ENCODE peak calls at places on chromosome 6, in five cellular contexts. N is SK-N-SH, H is GM12878, B is HepG2, P is K562. E is an unnamed sample.

GRCh38 chr6:8017276-8017701 is 46.9 kb downstream of the BLOC1S5 start:
- DNase-seq in H (no peak), B (no peak), P (no peak), N (no peak), E (no peak)

GRCh38 chr6:2854394-2854982 is 12.8 kb upstream of the SERPINB1 start:
- DNase-seq in B (no peak), H (no peak), P (no peak), N (no peak), E (no peak)

GRCh38 chr6:44176935-44177509 is 18.4 kb downstream of the CAPN11 start:
- DNase-seq in H (peak), N (no peak), P (no peak), B (no peak), E (no peak)

GRCh38 chr6:3748208-3748701 is 3.3 kb downstream of the PXDC1 start:
- DNase-seq in N (peak), H (no peak), P (peak), B (peak), E (peak)

GRCh38 chr6:71879016-71879415 is 7.3 kb upstream of the RIMS1 start:
- DNase-seq in P (no peak), B (no peak), H (no peak), N (no peak), E (no peak)

GRCh38 chr6:101613556-101613955 is 220.0 kb downstream of the GRIK2 start:
- DNase-seq in N (no peak), P (no peak), H (no peak), B (no peak), E (no peak)

GRCh38 chr6:167564416-167565250 is 239.7 kb downstream of the TTLL2 start:
- DNase-seq in B (no peak), H (no peak), P (no peak), N (no peak), E (no peak)

GRCh38 chr6:31190488-31190887 is 20.0 kb upstream of the POU5F1 start:
- DNase-seq in P (no peak), B (no peak), H (no peak), N (no peak), E (no peak)

GRCh38 chr6:135114355-135115145 is 59.9 kb upstream of the HBS1L start:
- DNase-seq in P (no peak), H (peak), B (no peak), N (no peak), E (no peak)

GRCh38 chr6:16670183-16670582 is 91.1 kb downstream of the ATXN1 start:
- DNase-seq in H (no peak), B (no peak), N (no peak), P (no peak), E (no peak)

GRCh38 chr6:16635810-16636602 is 125.3 kb downstream of the ATXN1 start:
- DNase-seq in H (peak), N (no peak), P (no peak), B (peak), E (no peak)

GRCh38 chr6:110776413-110776812 is 38.9 kb downstream of the CDK19 start:
- DNase-seq in P (no peak), B (no peak), N (no peak), H (no peak), E (no peak)

GRCh38 chr6:111985202-111985731 is 68.6 kb upstream of the CCN6 start:
- DNase-seq in P (no peak), N (no peak), H (no peak), B (no peak), E (no peak)

GRCh38 chr6:33197431-33198048 is 2.9 kb downstream of the RXRB start:
- DNase-seq in N (peak), H (no peak), P (peak), B (peak), E (peak)

GRCh38 chr6:52394251-52394666 is 25.9 kb upstream of the EFHC1 start:
- DNase-seq in N (no peak), P (no peak), H (peak), B (no peak), E (no peak)

GRCh38 chr6:70280462-70280861 is 22.4 kb downstream of the COL9A1 start:
- DNase-seq in H (no peak), P (no peak), B (no peak), N (peak), E (no peak)

GRCh38 chr6:31042801-31043200 is 32.5 kb downstream of the MUC22 start:
- DNase-seq in N (peak), B (peak), P (peak), H (no peak), E (peak)

GRCh38 chr6:143513410-143513809 is 1.9 kb upstream of the FUCA2 start:
- DNase-seq in N (peak), B (peak), H (no peak), P (peak), E (peak)

GRCh38 chr6:165774903-165775608 is 112.0 kb upstream of the PDE10A start:
- DNase-seq in B (peak), P (no peak), N (no peak), H (no peak), E (peak)

GRCh38 chr6:168616807-168617756 is 176.1 kb downstream of the SMOC2 start:
- DNase-seq in P (no peak), H (no peak), B (no peak), N (peak), E (no peak)

GRCh38 chr6:91221072-91221471 is 634.2 kb upstream of the MAP3K7 start:
- DNase-seq in B (no peak), H (no peak), N (no peak), P (no peak), E (no peak)

GRCh38 chr6:85537055-85537494 is 56.6 kb downstream of the SNX14 start:
- DNase-seq in B (no peak), H (no peak), P (no peak), N (peak), E (no peak)

GRCh38 chr6:157653521-157653920 is 169.5 kb upstream of the SNX9 start:
- DNase-seq in P (no peak), N (no peak), B (no peak), H (no peak), E (no peak)

GRCh38 chr6:27188885-27189418 is 58.5 kb upstream of the PRSS16 start:
- DNase-seq in N (peak), P (peak), B (peak), H (peak), E (peak)

GRCh38 chr6:158488065-158488464 is 71.8 kb upstream of the TMEM181 start:
- DNase-seq in P (no peak), B (no peak), N (no peak), H (no peak), E (no peak)

GRCh38 chr6:31952140-31952805 is 6.4 kb downstream of the CFB start:
- DNase-seq in P (peak), B (peak), H (no peak), N (peak), E (peak)

GRCh38 chr6:18101271-18101670 is 21.2 kb downstream of the NHLRC1 start:
- DNase-seq in H (no peak), B (no peak), N (no peak), P (no peak), E (no peak)

GRCh38 chr6:156655267-156655918 is 121.8 kb upstream of the ARID1B start:
- DNase-seq in P (no peak), H (no peak), B (no peak), N (no peak), E (no peak)

GRCh38 chr6:115838763-115839401 is 221.8 kb downstream of the FRK start:
- DNase-seq in B (peak), H (no peak), P (peak), N (peak), E (peak)

GRCh38 chr6:134880487-134881190 is 69.3 kb downstream of the ALDH8A1 start:
- DNase-seq in H (no peak), N (no peak), P (no peak), B (no peak), E (no peak)

GRCh38 chr6:28648035-28648877 is 122.6 kb downstream of the GPX5 start:
- DNase-seq in H (peak), N (peak), P (peak), B (peak), E (peak)

DNA sequence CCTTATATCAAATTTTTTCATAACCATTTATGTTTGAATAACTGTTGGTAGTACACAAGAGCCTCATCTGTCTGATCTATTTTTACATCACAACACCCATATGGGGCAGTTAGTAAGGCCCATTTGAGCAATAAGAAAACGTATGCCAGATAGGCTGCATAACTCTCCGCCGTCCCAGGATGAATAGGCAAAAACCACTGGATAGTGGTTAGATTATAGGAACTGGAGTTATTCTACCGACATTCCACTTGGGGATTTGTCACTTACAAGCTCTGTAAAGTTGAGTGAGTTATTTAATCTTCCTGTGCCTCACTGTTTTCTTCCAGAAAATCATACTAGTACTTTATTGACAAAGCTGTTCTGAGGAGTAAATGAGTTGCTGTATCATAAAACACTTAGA is 881.9 kb downstream of the QKI start:
- DNase-seq in H (no peak), N (no peak), B (no peak), P (no peak), E (no peak)
- TF ChIP-seq FOXM1 in H (no peak), N (no peak), B (no peak), P (no peak), E (no peak)

GRCh38 chr6:105199711-105200110 is 19.9 kb upstream of the POPDC3 start:
- DNase-seq in B (no peak), N (no peak), H (no peak), P (no peak), E (no peak)
- TF ChIP-seq FOXM1 in B (no peak), N (no peak), H (no peak), P (no peak), E (no peak)

GRCh38 chr6:130185658-130186057 is 37.1 kb downstream of the SAMD3 start:
- DNase-seq in H (no peak), P (no peak), B (no peak), N (no peak), E (no peak)

GRCh38 chr6:130187335-130188206 is 35.2 kb downstream of the SAMD3 start:
- DNase-seq in P (no peak), H (no peak), N (no peak), B (no peak), E (no peak)

GRCh38 chr6:130188207-130188899 is 34.4 kb downstream of the SAMD3 start:
- DNase-seq in N (no peak), H (no peak), B (no peak), P (no peak), E (no peak)

GRCh38 chr6:130182466-130182865 is 40.3 kb downstream of the SAMD3 start:
- DNase-seq in B (no peak), P (no peak), N (no peak), H (no peak), E (no peak)

DNA sequence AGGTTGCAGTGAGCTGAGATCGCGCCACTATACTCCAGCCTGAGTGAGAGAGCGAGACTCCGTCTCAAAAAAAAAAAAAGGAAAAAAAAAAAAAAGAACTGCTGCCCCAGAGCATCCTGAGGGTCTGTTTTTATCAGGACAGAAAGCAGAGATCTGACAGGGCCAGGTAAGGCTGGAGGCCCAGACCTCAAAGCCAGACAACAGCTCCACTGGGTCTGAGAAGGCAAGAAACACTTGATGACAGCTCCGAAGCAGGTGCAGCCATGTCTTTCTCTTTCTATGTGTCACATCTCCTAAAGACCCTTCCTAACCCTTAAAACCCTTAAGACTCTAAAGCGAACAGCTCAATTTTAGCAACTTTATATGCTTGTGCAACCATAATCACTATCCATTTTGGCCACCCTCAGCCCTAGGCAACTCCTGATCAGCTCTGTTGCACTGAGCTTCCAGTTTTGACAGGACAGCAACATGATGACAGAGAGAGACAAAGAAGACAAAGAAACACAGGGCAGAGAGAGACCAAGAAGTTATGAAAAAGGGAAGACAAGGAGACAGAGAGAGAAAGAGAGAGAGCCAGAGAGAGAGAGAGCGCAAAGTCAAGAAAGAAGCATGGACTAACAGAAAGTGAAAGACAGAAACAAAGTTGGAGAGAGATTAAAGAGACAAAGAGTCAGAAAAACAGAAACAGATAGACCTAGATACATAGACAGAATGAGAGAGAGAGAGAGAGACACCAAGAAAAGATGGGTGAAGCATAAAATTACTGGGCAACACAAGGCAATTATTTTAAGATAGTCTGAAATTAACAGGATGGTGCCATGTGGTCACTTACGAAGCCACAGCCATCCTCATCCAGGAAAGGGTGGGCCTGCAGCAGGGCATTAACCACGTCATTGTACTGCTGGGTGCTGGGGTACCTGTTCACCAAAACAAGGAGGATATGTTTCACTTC is 39.2 kb downstream of the SAMD3 start:
- DNase-seq in N (no peak), P (no peak), B (no peak), H (no peak), E (no peak)
- TF ChIP-seq FOXM1 in N (no peak), P (no peak), B (no peak), H (no peak), E (no peak)

GRCh38 chr6:163401039-163401885 is 13.3 kb upstream of the QKI start:
- DNase-seq in H (no peak), P (no peak), B (no peak), N (no peak), E (no peak)
- TF ChIP-seq FOXM1 in H (no peak), P (no peak), B (no peak), N (no peak), E (no peak)

E was measured in HEK293T.